ENCODE peak calls at places on chromosomes 2 and 18, in seven cellular contexts. T is A549; X is CD4-positive, alpha-beta T cell; R is nephron progenitor cell; G is Caco-2; M is heart right ventricle; S is omental fat pad. H is an unnamed sample.

GRCh38 chr2:187709063-187709462 is 154.8 kb upstream of the TFPI start:
- DNase-seq in T (no peak), X (no peak), R (no peak), G (no peak), M (no peak), S (no peak), H (no peak)

GRCh38 chr2:19801367-19802087 is 100.3 kb downstream of the TTC32 start:
- DNase-seq in T (peak; percentile 94), X (no peak), R (no peak), G (no peak), M (peak; percentile 83), S (peak; percentile 46), H (no peak)

GRCh38 chr18:49168970-49169619 is 218.3 kb upstream of the SMAD7 start:
- DNase-seq in T (no peak), X (no peak), R (no peak), G (no peak), M (no peak), S (no peak), H (no peak)

GRCh38 chr18:50866765-50867164 is 12.2 kb upstream of the ME2 start:
- DNase-seq in T (no peak), X (no peak), R (no peak), G (no peak), M (no peak), S (no peak), H (no peak)

GRCh38 chr2:42049411-42050349 is 1.9 kb downstream of the PKDCC start:
- DNase-seq in T (no peak), X (no peak), R (no peak), G (no peak), M (no peak), S (no peak), H (no peak)

GRCh38 chr2:62512385-62512784 is 6.4 kb upstream of the TMEM17 start:
- DNase-seq in T (no peak), X (no peak), R (no peak), G (no peak), M (no peak), S (no peak), H (no peak)

GRCh38 chr18:5640939-5641338 is 97.1 kb upstream of the EPB41L3 start:
- DNase-seq in T (no peak), X (no peak), R (no peak), G (no peak), M (no peak), S (no peak), H (no peak)

GRCh38 chr18:39647627-39648502 is 2082.3 kb upstream of the CELF4 start:
- DNase-seq in T (peak; percentile 1), X (no peak), R (no peak), G (no peak), M (no peak), S (no peak), H (no peak)

GRCh38 chr2:112149194-112149593 is 11.0 kb downstream of the FBLN7 start:
- DNase-seq in T (no peak), X (no peak), R (no peak), G (no peak), M (no peak), S (no peak), H (no peak)

GRCh38 chr18:79529991-79530390 is 134.3 kb downstream of the NFATC1 start:
- DNase-seq in T (no peak), X (no peak), R (no peak), G (no peak), M (no peak), S (no peak), H (no peak)

GRCh38 chr2:136214284-136214683 is 96.3 kb upstream of the CXCR4 start:
- DNase-seq in T (no peak), X (no peak), R (no peak), G (no peak), M (no peak), S (no peak), H (no peak)

GRCh38 chr2:148802448-148803220 is 72.4 kb upstream of the KIF5C start:
- DNase-seq in T (no peak), X (no peak), R (no peak), G (no peak), M (no peak), S (no peak), H (no peak)

GRCh38 chr2:29579495-29580178 is 341.7 kb downstream of the ALK start:
- DNase-seq in T (no peak), X (no peak), R (no peak), G (no peak), M (no peak), S (no peak), H (no peak)

GRCh38 chr2:176491172-176491904 is 222.1 kb downstream of the MTX2 start:
- DNase-seq in T (no peak), X (no peak), R (no peak), G (no peak), M (peak; percentile 58), S (no peak), H (no peak)

GRCh38 chr2:71882949-71883472 is 264.7 kb downstream of the CYP26B1 start:
- DNase-seq in T (peak; percentile 79), X (no peak), R (peak; percentile 22), G (no peak), M (peak; percentile 82), S (peak; percentile 75), H (no peak)

DNA sequence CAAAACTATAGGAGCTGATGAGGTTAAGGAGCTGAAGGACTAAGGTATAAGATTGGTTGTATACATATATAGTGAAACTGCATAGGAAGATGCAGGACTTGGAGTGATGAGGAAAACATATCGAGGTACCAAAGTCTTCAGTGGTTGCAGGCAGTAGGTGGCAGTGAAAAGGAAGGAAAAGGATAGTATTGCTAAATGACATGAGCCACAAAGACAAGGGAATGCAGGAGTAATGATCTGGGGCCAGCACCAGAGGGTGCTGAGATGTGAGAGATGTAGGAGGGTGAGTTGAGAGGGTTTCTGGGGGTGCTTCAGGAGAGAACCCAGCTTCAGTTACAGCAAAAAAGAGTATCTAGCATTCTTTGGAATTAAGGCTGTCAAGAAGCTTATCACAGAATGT is 172.2 kb upstream of the MYO3B start:
- DNase-seq in T (peak; percentile 16), X (no peak), R (no peak), G (no peak), M (no peak), S (no peak), H (no peak)
- TF ChIP-seq CTCF in T (no peak), X (no peak), R (no peak), G (peak; percentile 5), M (no peak), S (no peak), H (no peak)

DNA sequence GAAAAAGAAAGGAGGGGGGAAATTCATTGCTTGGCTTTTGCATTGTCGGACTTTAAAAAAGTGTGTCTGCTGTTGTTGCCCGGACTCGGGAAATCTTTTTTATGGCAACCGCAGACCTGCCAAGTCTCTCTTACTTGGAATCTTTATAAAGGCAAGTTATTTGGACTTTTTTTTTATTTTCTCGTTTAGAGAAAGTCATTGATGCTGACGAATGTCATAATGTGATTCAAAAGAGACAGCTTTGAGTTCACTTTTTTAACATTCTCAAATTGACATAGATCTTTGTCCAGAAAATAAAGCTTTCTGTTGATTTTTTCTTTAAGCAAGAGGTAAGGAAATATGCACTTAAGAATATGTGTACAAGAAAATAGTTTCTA is 651 bp upstream of the ZNF521 start:
- DNase-seq in T (no peak), X (no peak), R (no peak), G (no peak), M (no peak), S (no peak), H (no peak)
- TF ChIP-seq CTCF in T (no peak), X (no peak), R (no peak), G (no peak), M (peak; percentile 0), S (no peak), H (no peak)

DNA sequence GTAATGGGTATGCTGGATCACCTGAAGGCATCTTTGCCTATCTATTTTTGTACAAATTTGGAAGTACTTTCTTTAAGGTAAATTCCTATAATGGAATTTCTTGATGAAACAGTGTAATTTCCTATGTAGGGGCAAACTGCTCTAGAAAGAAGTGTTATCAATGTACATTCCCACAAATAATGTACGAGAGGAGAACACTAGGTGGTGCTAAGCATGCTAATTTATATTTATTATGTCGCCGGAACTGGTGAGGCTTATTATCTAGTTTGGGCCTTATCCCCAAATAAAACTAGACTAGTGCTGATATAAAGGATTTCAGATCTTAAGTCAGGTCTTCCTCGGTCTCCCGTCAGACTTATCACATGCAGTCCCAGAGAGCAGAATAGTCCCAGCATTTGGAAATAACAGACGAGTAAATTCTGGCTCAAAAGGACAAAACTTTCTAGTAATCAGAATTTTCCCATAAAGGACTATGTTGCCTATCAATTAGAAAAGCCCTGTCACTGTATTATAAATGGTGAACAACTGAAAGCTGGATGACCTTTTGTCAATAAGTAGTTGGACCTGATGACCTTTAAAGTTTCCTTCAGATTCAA is 86.9 kb upstream of the RBBP8 start:
- DNase-seq in T (peak; percentile 21), X (no peak), R (no peak), G (no peak), M (no peak), S (no peak), H (no peak)
- TF ChIP-seq CTCF in T (peak; percentile 47), X (no peak), R (peak; percentile 24), G (no peak), M (peak; percentile 38), S (no peak), H (peak; percentile 56)

GRCh38 chr18:12246849-12247808 is 7.0 kb upstream of the CIDEA start:
- DNase-seq in T (peak; percentile 50), X (no peak), R (peak; percentile 61), G (no peak), M (no peak), S (no peak), H (no peak)
- TF ChIP-seq CTCF in T (peak; percentile 32), X (no peak), R (peak; percentile 50), G (no peak), M (peak; percentile 22), S (no peak), H (peak; percentile 32)

GRCh38 chr2:168443818-168444217 is 12.3 kb upstream of the CERS6 start:
- DNase-seq in T (peak; percentile 6), X (no peak), R (no peak), G (no peak), M (no peak), S (no peak), H (no peak)
- TF ChIP-seq CTCF in T (no peak), X (no peak), R (no peak), G (no peak), M (peak; percentile 33), S (no peak), H (peak; percentile 12)

GRCh38 chr2:232523682-232524597 is 2.0 kb upstream of the CHRND start:
- DNase-seq in T (peak; percentile 88), X (no peak), R (peak; percentile 78), G (no peak), M (no peak), S (no peak), H (no peak)
- TF ChIP-seq CTCF in T (peak; percentile 58), X (no peak), R (peak; percentile 32), G (no peak), M (peak; percentile 25), S (no peak), H (peak; percentile 61)

GRCh38 chr2:143209570-143210445 is 80.6 kb downstream of the ARHGAP15 start:
- DNase-seq in T (no peak), X (no peak), R (no peak), G (no peak), M (no peak), S (no peak), H (no peak)

GRCh38 chr2:143210446-143210819 is 81.2 kb downstream of the ARHGAP15 start:
- DNase-seq in T (no peak), X (no peak), R (no peak), G (no peak), M (no peak), S (no peak), H (no peak)

GRCh38 chr2:143205106-143205764 is 76.0 kb downstream of the ARHGAP15 start:
- DNase-seq in T (peak; percentile 4), X (no peak), R (no peak), G (no peak), M (no peak), S (no peak), H (no peak)
- TF ChIP-seq CTCF in T (peak; percentile 48), X (peak; percentile 56), R (no peak), G (peak; percentile 25), M (peak; percentile 40), S (no peak), H (no peak)

H was measured in D721Med.